ENCODE peak calls at places on chromosomes 6 and 20, in five cellular contexts. P is cardiac muscle cell, C is lower lobe of right lung, N is ovary, F is hepatocyte. J is an unnamed sample.

GRCh38 chr6:48183816-48184215 is 72.8 kb upstream of the PTCHD4 start:
- DNase-seq in P (no peak), C (no peak), N (no peak), F (no peak), J (no peak)

GRCh38 chr20:46900068-46900467 is 5.4 kb downstream of the EYA2 start:
- DNase-seq in P (no peak), C (no peak), N (no peak), F (no peak), J (no peak)

GRCh38 chr6:45902984-45903383 is 112.7 kb downstream of the CLIC5 start:
- DNase-seq in P (no peak), C (no peak), N (no peak), F (no peak), J (no peak)

GRCh38 chr6:38631186-38631783 is 8.4 kb downstream of the BTBD9 start:
- DNase-seq in P (no peak), C (no peak), N (no peak), F (no peak), J (no peak)

GRCh38 chr6:43150051-43150751 is 20.9 kb upstream of the SRF start:
- DNase-seq in P (no peak), C (no peak), N (no peak), F (peak; percentile 53), J (no peak)

GRCh38 chr20:32316667-32317066 is 39.2 kb downstream of the KIF3B start:
- DNase-seq in P (no peak), C (no peak), N (no peak), F (no peak), J (no peak)

GRCh38 chr6:158002951-158003853 is 21.5 kb downstream of the SYNJ2 start:
- DNase-seq in P (no peak), C (peak; percentile 30), N (peak; percentile 65), F (peak; percentile 64), J (peak; percentile 64)

GRCh38 chr6:109978174-109979032 is at the start of gene GPR6:
- DNase-seq in P (peak; percentile 95), C (peak; percentile 75), N (peak; percentile 76), F (peak; percentile 90), J (peak; percentile 85)

GRCh38 chr20:63533871-63534393 is 3.2 kb downstream of the PTK6 start:
- DNase-seq in P (no peak), C (peak; percentile 81), N (no peak), F (no peak), J (no peak)

GRCh38 chr6:100998111-100998510 is 117.0 kb upstream of the ASCC3 start:
- DNase-seq in P (no peak), C (no peak), N (no peak), F (no peak), J (no peak)

DNA sequence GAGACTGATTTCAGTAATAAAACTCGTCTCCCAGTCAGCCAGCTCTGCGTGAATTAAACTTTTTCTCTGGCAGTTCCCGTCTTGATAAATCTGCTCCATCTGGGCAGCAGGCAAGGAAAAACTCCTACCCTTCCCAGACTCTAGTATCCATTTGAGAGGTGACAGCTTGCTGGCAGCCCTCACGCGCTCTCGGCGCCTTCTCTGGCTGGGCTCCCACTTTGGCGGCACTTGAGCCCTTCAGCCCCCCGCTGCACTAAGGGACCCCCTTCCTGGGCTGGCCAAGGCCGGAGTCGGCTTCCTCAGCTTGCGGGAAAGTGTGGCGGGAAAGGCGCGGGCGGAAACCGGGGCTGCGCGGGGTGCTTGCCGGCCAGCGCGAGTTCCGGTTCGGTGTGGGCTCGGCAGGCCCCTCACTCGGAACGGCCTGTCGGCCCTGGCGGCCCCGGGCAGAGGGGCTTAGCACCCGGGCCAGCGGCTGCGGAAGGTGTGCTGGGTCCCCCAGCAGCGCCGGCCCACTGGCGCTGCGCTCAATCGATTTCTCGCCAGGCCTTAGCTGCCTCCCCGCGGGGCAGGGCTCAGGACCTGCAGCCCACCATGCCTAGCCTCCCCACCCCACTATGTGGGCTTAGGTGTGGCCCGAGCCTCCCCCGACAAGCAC is 21.8 kb upstream of the GMPR start:
- DNase-seq in P (no peak), C (no peak), N (peak; percentile 60), F (no peak), J (no peak)
- H3K4me3 ChIP-seq in P (no peak overlapping the region), C (peak overlapping the region; percentile 27), N (peak overlapping the region; percentile 15), F (no peak overlapping the region), J (no peak overlapping the region)

GRCh38 chr6:125301435-125302391 is at the start of gene HDDC2:
- DNase-seq in P (peak; percentile 88), C (peak; percentile 85), N (peak; percentile 81), F (peak; percentile 85), J (peak; percentile 76)
- TF ChIP-seq CTCF in P (no peak), C (no peak), N (no peak), F (no peak), J (no peak)

GRCh38 chr20:57399587-57400261 is 8.5 kb downstream of the RBM38 start:
- DNase-seq in P (no peak), C (peak; percentile 45), N (peak; percentile 61), F (no peak), J (peak; percentile 65)
- H3K4me3 ChIP-seq in P (no peak overlapping the region), C (no peak overlapping the region), N (no peak overlapping the region), F (no peak overlapping the region), J (no peak overlapping the region)

DNA sequence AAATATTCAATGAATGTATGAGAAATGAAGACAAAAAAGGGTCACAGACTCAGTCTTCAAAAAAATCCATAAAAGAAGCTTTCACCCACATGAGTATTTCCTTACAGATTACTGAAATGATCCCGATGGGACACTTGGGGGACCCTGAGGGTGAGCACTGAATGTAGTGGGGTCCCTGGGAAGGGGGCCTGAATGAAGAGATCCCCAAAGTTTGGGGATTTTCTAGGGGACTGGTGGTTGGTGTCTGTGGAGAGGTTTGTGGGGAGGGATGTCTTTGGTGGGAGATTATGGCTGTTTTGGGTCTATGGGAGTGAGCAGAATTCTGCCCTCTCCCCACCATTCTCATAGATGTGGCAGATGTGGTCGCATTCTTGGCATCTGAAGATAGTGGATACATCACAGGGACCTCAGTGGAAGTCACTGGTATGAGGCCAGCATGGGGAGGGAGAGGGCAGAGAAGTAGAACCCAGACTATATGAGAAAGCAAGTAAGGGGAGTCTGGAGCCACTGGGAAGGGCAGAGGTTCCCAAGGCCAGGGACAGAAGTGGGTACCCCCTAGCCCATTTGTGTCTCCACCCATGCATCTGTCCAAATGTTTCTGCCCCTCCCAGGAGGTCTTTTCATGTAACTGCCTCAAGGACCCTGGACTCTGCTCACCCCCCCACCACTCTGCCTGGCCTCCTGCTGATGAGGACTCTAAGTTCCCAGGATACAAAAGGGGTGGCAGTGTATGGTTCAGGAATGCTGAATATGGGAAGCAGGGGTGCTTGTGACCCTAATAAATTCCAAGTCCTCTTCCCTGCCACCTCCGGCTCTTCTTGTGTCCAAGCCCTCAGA is 1.8 kb downstream of the HSD17B8 start:
- DNase-seq in P (no peak), C (no peak), N (no peak), F (no peak), J (no peak)
- TF ChIP-seq CTCF in P (no peak), C (no peak), N (no peak), F (no peak), J (no peak)

DNA sequence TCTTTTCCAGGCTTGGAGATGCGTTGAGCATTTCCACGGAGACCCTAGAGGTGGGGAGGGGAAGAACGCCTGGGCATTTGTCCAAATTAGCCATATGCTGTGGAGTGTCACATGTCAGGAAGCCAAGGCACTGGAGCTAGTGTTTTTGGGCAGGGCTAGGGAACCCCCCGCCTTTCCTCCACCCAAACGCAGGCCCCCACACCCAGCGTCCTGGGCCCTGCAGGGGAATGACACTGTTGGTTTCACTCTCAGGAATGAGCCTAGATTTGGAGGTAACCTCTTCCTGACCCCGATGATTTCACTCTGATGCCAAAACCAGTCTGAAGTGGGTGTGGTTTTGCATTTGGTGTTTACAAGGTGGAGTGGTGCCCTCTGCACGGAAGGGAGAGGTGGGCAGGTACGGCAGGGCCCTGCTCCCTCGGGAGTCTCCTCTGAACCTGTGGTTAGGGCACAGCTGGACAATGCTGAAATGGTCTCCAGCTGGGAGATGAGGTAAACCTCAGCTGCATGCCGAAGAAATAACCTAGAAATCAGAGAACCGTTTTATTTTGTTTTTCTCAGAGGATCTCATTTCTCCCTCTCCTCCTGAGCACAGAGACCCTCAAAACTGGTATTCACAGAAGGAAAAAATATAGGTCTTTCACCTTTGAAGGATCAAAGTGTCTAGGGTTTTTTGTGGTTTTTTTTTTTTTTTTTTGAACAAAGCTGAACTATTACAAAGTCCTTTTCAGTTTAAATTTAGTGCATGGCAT is 29.6 kb downstream of the MTHFD1L start:
- DNase-seq in P (peak; percentile 33), C (no peak), N (no peak), F (peak; percentile 31), J (no peak)
- H3K4me3 ChIP-seq in P (no peak overlapping the region), C (no peak overlapping the region), N (no peak overlapping the region), F (no peak overlapping the region), J (no peak overlapping the region)

DNA sequence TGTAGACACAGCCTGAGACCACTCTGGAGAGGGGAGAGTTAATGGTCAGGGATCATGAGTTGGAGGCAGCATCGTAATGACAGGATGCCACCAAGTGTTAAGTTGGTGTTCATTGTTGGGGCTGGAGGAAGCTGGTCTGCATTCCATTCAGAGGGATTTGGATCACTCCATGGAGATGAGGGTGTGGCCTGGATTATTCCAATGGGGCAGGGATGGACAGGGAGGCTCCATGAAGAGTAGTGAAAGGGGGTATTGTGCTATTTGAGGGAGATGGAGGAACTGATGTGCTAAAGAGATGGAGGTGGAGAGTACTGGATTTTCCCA is 1.1 kb downstream of the SAPCD1 start:
- DNase-seq in P (no peak), C (no peak), N (no peak), F (no peak), J (no peak)
- TF ChIP-seq CTCF in P (no peak), C (no peak), N (no peak), F (no peak), J (no peak)

GRCh38 chr6:159052720-159053119 is 7.9 kb upstream of the TAGAP start:
- DNase-seq in P (no peak), C (no peak), N (no peak), F (no peak), J (no peak)
- H3K4me3 ChIP-seq in P (no peak overlapping the region), C (no peak overlapping the region), N (no peak overlapping the region), F (no peak overlapping the region), J (no peak overlapping the region)

GRCh38 chr6:165056292-165056691 is 253.1 kb downstream of the C6orf118 start:
- DNase-seq in P (no peak), C (no peak), N (no peak), F (no peak), J (no peak)

GRCh38 chr6:165052561-165053500 is 256.6 kb downstream of the C6orf118 start:
- DNase-seq in P (no peak), C (no peak), N (no peak), F (no peak), J (no peak)

GRCh38 chr6:165059032-165059431 is 250.4 kb downstream of the C6orf118 start:
- DNase-seq in P (no peak), C (no peak), N (no peak), F (no peak), J (no peak)

GRCh38 chr6:165060636-165061190 is 248.7 kb downstream of the C6orf118 start:
- DNase-seq in P (no peak), C (no peak), N (no peak), F (no peak), J (no peak)

GRCh38 chr6:165055231-165055630 is 254.2 kb downstream of the C6orf118 start:
- DNase-seq in P (no peak), C (no peak), N (no peak), F (peak; percentile 11), J (no peak)
- TF ChIP-seq CTCF in P (no peak), C (no peak), N (no peak), F (no peak), J (no peak)

DNA sequence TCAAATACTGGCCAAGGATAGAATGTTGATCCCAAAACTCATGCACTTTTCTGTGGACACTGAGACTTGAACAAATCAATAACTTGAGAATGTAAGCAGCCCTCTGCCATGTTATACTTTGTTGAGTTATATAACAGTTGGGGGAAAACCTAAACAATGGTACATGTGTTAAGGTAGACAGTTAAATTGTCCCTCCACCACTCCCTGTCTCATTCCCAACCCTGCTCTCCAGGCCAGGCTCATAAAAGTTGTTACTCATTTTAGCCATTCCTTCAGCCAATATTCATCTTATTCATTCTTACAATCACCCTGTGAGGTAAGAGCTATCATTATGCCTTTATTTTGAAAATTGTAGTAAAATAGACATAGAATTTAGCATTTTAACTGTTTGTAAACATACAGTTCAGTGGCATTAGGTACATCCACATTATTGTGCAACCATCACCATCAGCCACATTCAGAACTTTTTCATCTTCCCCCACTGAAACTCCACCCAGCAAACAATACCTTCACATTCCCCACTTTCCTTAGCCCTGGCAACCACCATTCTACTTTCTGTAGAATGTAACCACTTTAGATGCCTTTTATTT is 38.2 kb upstream of the IER3 start:
- DNase-seq in P (no peak), C (no peak), N (no peak), F (no peak), J (no peak)
- H3K4me3 ChIP-seq in P (no peak overlapping the region), C (no peak overlapping the region), N (no peak overlapping the region), F (no peak overlapping the region), J (no peak overlapping the region)

J was measured in left lung.